ENCODE peak calls at places on chromosomes 13 and 19, in four cellular contexts. F is fibroblast of mammary gland, H is colonic mucosa, R is IMR-90. I is an unnamed sample.

GRCh38 chr13:107581009-107581408 is 634.3 kb downstream of the LIG4 start:
- DNase-seq in F (no peak), H (no peak), R (no peak), I (no peak)

GRCh38 chr19:46791944-46792343 is 3.5 kb upstream of the SLC1A5 start:
- DNase-seq in F (no peak), H (no peak), R (no peak), I (no peak)

GRCh38 chr13:48808689-48809088 is 155.0 kb downstream of the CYSLTR2 start:
- DNase-seq in F (peak), H (no peak), R (peak), I (peak)

GRCh38 chr19:44738603-44739585 is 9.6 kb upstream of the BCL3 start:
- DNase-seq in F (no peak), H (peak), R (no peak), I (no peak)

GRCh38 chr19:14519860-14520407 is 1.7 kb upstream of the DNAJB1 start:
- DNase-seq in F (peak), H (peak), R (peak), I (peak)

GRCh38 chr13:113647351-113648217 is 10.4 kb downstream of the ATP4B start:
- DNase-seq in F (peak), H (peak), R (no peak), I (peak)

GRCh38 chr13:27962982-27963381 is 6.1 kb downstream of the CDX2 start:
- DNase-seq in F (no peak), H (peak), R (no peak), I (no peak)

GRCh38 chr19:50328257-50329145 is 676 bp downstream of the KCNC3 start:
- DNase-seq in F (no peak), H (no peak), R (no peak), I (peak)

GRCh38 chr19:58531052-58531600 is 11.5 kb upstream of the ZBTB45 start:
- DNase-seq in F (no peak), H (no peak), R (no peak), I (no peak)

GRCh38 chr19:29850482-29850881 is 38.7 kb downstream of the CCNE1 start:
- DNase-seq in F (no peak), H (no peak), R (no peak), I (no peak)

GRCh38 chr19:46785054-46785979 is 3.1 kb downstream of the SLC1A5 start:
- DNase-seq in F (peak), H (no peak), R (peak), I (peak)

GRCh38 chr13:102197193-102197592 is 204.7 kb downstream of the FGF14 start:
- DNase-seq in F (peak), H (no peak), R (peak), I (peak)

GRCh38 chr13:32499538-32500210 is 38.9 kb downstream of the N4BP2L2 start:
- DNase-seq in F (no peak), H (no peak), R (no peak), I (no peak)

GRCh38 chr13:95087746-95088305 is 213.4 kb downstream of the ABCC4 start:
- DNase-seq in F (peak), H (no peak), R (peak), I (peak)

GRCh38 chr13:65841156-65841555 is 1389.0 kb downstream of the PCDH9 start:
- DNase-seq in F (no peak), H (no peak), R (no peak), I (peak)

GRCh38 chr13:100668408-100668807 is 6.2 kb downstream of the TMTC4 start:
- DNase-seq in F (no peak), H (no peak), R (peak), I (peak)

GRCh38 chr13:102830646-102831045 is 15.2 kb upstream of the ERCC5 start:
- DNase-seq in F (no peak), H (peak), R (no peak), I (peak)

DNA sequence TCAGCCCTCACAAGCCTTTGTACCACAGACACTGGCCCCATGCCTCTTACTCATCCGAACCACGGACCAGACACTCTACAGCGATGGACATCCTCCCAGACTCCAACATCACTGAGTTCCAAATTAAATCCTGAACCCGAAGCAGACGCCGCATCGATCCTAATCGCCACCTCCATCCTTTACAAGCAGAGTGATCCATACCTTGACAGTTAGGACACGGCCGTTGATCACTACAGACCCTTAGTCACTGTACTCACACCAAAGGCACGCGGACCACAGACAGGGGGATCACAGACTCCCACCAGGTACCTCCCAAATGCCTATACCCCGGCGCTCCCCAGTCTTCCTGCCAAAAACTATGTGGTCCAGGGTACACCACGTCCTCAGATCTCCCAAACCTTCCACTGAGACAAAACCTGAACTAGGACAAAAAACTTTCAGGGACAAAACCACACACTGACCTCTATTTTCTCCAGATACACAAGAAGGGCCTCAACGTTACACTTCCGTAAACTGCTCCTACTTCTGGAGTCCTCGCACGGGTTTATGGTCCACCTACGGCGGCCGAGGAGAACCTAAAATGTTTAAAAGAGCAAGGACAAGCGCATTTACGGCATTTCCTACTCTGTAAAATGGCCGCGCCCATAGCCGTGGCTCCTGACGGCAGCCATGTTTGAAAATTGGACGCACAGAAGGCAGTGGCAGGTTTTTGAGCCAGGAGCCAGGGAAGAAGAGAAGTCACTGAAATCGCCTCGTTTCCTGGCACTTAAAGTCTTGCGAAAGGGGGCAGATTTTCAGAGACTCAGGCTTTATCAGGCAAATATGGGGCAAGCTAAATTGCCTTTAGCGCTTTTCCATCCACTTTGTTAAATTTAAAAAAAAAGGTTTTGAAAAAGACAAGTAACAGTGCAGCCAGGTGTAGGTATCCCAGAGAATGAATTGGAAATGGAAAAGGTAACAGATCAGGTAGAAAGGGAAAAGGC is at the start of gene ZNF350:
- DNase-seq in F (peak), H (peak), R (peak), I (peak)
- H3K4me3 ChIP-seq in F (peak), H (peak), R (peak), I (peak)

DNA sequence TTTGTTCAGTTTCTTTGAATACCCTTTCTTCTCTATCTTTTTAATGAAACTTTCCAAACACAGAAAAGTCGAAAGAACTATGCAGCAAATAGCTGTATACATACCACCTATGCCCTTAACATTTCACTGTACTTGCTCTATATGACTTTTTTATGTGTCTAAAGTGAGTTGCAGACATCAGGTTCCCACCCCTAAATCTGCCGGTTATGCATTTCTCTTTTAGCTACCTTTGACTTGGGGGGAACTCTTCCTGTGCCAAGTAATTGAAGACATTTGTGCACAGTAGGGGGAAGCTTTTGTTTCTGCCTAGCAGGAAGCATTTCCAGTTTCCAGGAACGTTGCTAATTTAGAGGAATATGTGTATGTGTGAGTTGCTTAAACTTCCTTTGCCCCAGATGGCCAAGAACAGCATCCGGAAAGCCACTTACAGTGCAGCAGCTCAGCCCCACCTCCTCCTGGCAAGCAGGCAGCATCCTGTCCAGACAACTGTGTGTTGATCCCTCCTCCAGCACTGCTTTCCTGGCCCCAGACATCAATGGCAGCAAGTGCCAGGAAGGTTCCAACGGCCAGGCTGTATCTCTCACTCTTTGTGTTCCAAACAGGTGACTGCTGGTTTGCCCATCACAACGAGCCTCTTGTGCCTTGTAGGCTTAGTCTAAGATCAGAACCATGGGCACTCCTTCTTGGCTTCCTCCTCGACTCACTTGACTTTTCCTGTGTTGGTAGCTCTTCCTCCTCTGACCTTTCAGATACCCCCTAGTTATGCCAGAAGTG is 14.7 kb upstream of the GRAMD1A start:
- DNase-seq in F (peak), H (peak), R (peak), I (peak)
- TF ChIP-seq CTCF in F (no peak), H (no peak), R (no peak), I (no peak)

DNA sequence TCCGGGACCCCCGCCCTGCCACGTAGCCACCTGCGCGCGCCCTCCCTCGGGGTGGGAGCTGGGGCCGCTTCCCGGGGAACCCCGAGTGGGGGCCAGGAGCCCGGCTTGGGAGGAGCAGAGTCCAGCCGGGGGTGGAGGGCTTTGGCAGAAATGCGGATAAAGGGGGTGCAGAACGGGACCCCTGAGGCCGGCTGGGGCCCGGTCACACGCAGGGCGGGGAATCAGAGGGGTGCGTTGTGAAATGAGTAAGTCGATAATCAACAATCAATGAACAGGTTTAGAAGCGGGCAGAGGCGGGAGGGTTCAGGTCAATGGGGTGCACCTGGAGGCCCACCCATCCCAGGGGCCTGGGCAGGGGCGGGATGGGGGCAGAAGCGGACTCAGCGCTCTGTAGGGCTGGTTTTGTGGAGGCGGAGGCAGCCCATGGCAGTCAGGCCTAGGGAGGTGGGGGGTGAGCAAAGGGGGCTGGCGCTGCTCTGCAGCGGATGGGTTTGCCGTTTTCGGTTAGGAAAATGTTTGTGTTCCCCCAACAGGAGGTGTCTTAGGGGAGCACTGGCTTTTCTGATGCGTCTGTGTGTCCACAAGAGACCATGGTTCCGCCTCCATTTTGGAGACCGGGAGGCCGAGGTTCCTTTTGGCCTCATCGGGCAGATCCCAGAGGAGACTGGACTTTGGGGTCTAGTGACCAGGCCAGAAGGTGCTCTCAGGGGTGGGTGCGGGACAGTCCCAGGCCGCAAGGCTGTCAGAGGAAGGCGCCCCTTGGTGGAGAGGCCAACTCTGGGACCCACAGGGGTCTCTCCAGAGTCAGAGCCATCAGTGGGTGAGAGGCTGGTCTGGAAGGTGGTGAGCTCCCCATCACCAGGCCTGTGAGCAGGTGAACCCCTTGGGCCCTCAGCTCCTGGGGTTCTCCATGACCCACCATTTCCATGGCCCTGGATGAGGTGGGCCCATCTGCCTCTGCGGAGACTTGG is 683 bp upstream of the DIRAS1 start:
- DNase-seq in F (no peak), H (no peak), R (no peak), I (no peak)
- H3K4me3 ChIP-seq in F (peak), H (no peak), R (peak), I (peak)

GRCh38 chr13:62125451-62125850 is 709.8 kb upstream of the PCDH20 start:
- DNase-seq in F (no peak), H (no peak), R (no peak), I (no peak)

GRCh38 chr13:62122434-62122833 is 706.8 kb upstream of the PCDH20 start:
- DNase-seq in F (no peak), H (no peak), R (no peak), I (no peak)

GRCh38 chr13:62123409-62123808 is 707.8 kb upstream of the PCDH20 start:
- DNase-seq in F (no peak), H (no peak), R (no peak), I (no peak)

DNA sequence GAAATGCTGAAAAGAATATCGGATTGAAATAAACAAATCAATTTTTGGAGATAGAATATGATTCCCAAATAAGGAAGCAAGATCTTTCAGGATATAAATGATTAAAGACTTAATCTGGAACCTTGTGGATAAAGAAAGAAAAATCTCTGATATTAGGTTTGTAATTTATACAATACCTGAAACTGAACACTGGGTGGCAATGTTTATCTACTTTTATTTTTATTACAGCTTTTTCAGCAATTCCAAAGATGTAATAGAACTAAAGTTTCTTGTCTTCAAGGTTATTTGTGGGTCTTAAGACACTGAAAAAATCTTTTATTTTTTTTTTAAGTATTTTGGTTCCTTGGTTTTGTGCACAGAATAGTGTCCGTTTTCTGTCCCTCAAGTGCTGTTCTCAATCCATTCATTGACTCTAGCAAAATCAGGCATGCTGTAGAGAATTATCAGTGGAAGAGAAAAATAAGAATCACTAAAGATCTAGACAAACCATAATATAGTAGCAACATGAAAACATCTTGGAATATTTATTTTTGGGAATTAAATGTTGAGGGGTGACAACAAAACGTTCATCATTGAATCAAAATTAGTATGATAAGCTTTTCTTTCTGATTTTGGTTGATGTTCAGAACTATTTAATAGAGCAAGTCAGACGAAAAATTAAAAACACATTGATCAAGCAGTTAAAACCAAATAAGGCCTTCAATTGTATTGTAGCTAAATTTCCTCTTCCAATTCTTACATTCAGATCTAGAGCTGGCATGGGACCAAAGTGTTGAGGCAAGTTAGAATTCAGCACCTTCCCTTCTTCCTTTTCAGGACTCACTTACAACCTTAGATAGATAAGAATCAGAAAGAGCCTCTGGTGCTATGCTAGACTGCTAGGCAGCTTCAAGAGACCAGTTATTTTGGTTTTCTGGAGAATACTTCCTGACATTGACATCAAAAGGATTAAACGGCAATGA is 704.4 kb upstream of the PCDH20 start:
- DNase-seq in F (peak), H (no peak), R (peak), I (peak)
- TF ChIP-seq CTCF in F (peak), H (no peak), R (peak), I (peak)

GRCh38 chr19:19544257-19545127 is 6.4 kb downstream of the CILP2 start:
- DNase-seq in F (no peak), H (no peak), R (no peak), I (no peak)
- H3K4me3 ChIP-seq in F (no peak), H (no peak), R (no peak), I (no peak)

DNA sequence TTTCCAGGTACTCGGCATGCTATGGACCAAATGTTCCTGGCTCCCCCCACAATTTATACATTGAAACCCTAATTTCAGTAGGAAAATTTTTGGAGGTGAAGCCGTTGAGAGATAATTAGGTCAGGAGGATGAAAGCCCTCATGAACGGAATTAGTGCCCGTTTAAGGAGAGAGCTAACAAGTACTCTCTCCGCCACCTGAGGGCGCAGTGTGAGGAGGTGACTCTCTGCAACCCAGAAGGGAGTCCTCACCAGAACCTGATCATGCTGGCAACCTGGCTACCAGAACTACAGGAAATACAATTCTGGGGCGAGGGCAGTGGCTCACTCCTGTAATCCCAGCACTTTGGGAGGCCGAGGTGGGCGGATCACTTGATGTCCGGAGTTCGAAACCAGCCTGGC is 397.8 kb downstream of the SLITRK5 start:
- DNase-seq in F (no peak), H (no peak), R (no peak), I (no peak)
- TF ChIP-seq CTCF in F (no peak), H (no peak), R (no peak), I (no peak)

GRCh38 chr19:463483-464130 is 2.8 kb upstream of the SHC2 start:
- DNase-seq in F (no peak), H (no peak), R (no peak), I (no peak)

GRCh38 chr19:467554-467953 is 6.7 kb upstream of the SHC2 start:
- DNase-seq in F (no peak), H (no peak), R (no peak), I (no peak)

GRCh38 chr19:464146-464545 is 3.3 kb upstream of the SHC2 start:
- DNase-seq in F (no peak), H (no peak), R (no peak), I (no peak)

GRCh38 chr19:461664-462551 is 1.1 kb upstream of the SHC2 start:
- DNase-seq in F (no peak), H (peak), R (no peak), I (no peak)

DNA sequence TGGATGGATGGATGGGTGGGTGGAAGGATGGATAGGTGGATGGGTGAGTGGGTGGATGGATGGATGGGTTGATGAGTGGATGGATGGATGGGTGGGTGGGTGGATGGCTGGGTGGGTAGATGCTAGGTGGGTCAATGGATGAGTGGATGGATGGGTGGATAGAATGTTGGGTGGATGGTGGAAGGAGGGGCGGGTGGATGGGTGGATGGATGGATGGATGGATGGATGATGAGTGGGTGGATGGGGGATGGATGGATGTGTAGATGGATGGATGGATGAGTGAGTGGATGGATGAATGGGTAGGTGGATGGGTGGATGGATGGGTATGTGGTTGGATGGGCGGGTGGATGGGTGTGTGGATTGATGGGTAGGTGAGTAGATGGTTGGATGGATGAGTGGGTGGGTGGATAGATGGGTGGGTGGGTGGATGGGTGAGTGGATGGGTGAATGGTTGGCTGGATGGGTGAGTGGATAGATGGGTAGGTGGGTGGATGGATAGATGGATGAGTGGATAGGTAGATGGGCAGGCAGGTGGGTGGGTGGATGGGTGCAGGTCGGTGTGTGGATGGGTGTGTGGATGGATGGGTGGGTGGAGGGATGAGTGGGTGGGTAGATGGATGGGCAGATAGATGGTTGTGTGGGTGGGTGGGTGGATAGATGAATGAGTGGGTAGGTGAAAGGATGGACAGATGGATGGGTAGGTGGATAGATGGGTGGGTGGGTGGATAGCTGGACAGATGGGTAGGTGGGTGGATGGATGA is 4.4 kb upstream of the SHC2 start:
- DNase-seq in F (no peak), H (no peak), R (no peak), I (no peak)
- H3K4me3 ChIP-seq in F (no peak), H (no peak), R (no peak), I (no peak)

I was measured in cardiac fibroblast.